ENCODE peak calls at places on chromosomes 7 and 10, in ten cellular contexts. C, G, I, M, P, V, K, W, R and Z are unnamed samples. For H3K27me3, the result is how much of the 10 kb centered on the place peaks cover.

GRCh38 chr7:148700693-148701092 is 2.0 kb downstream of the CUL1 start:
- DNase-seq in C (no peak), G (no peak), I (peak), M (peak), P (no peak), V (no peak), K (no peak), W (no peak), R (no peak), Z (peak)

GRCh38 chr10:97278491-97278989 is 13.9 kb downstream of the ARHGAP19 start:
- DNase-seq in C (peak), G (peak), I (peak), M (no peak), P (no peak), V (no peak), K (no peak), W (no peak), R (no peak), Z (peak)

GRCh38 chr10:85228726-85229125 is 900.3 kb downstream of the CCSER2 start:
- DNase-seq in C (no peak), G (no peak), I (no peak), M (no peak), P (no peak), V (no peak), K (no peak), W (no peak), R (no peak), Z (no peak)

GRCh38 chr7:25303380-25304321 is 75.4 kb upstream of the NPVF start:
- DNase-seq in C (no peak), G (no peak), I (peak), M (no peak), P (peak), V (no peak), K (no peak), W (no peak), R (no peak), Z (no peak)

GRCh38 chr7:23336799-23337283 is 37.7 kb downstream of the MALSU1 start:
- DNase-seq in C (no peak), G (no peak), I (no peak), M (no peak), P (no peak), V (no peak), K (no peak), W (no peak), R (no peak), Z (no peak)

GRCh38 chr7:17401806-17402627 is 103.6 kb downstream of the AHR start:
- DNase-seq in C (no peak), G (no peak), I (no peak), M (no peak), P (no peak), V (no peak), K (no peak), W (no peak), R (no peak), Z (no peak)

GRCh38 chr10:127024655-127025054 is 119.4 kb downstream of the DOCK1 start:
- DNase-seq in C (no peak), G (peak), I (peak), M (no peak), P (no peak), V (no peak), K (no peak), W (no peak), R (no peak), Z (no peak)

GRCh38 chr7:78634073-78634472 is 819.4 kb downstream of the MAGI2 start:
- DNase-seq in C (peak), G (no peak), I (no peak), M (no peak), P (no peak), V (no peak), K (no peak), W (no peak), R (no peak), Z (no peak)

GRCh38 chr7:47726047-47726726 is 144.3 kb upstream of the TNS3 start:
- DNase-seq in C (no peak), G (no peak), I (no peak), M (no peak), P (no peak), V (no peak), K (no peak), W (no peak), R (no peak), Z (no peak)

GRCh38 chr10:100567826-100568225 is 32.1 kb downstream of the HIF1AN start:
- DNase-seq in C (no peak), G (no peak), I (no peak), M (no peak), P (no peak), V (no peak), K (no peak), W (no peak), R (no peak), Z (no peak)

GRCh38 chr10:78222096-78222790 is 188.6 kb downstream of the RPS24 start:
- DNase-seq in C (no peak), G (no peak), I (no peak), M (no peak), P (no peak), V (peak), K (no peak), W (no peak), R (no peak), Z (no peak)

GRCh38 chr10:17125316-17125715 is 4.3 kb downstream of the CUBN start:
- DNase-seq in C (no peak), G (no peak), I (no peak), M (no peak), P (no peak), V (no peak), K (no peak), W (no peak), R (no peak), Z (no peak)

GRCh38 chr7:68963547-68963946 is 634.7 kb upstream of the AUTS2 start:
- DNase-seq in C (no peak), G (peak), I (no peak), M (no peak), P (no peak), V (no peak), K (no peak), W (no peak), R (no peak), Z (peak)

GRCh38 chr7:48253020-48253419 is 81.8 kb downstream of the ABCA13 start:
- DNase-seq in C (no peak), G (no peak), I (no peak), M (no peak), P (no peak), V (no peak), K (no peak), W (no peak), R (no peak), Z (no peak)

GRCh38 chr10:117132751-117133231 is 5.3 kb downstream of the VAX1 start:
- DNase-seq in C (no peak), G (no peak), I (no peak), M (no peak), P (no peak), V (no peak), K (no peak), W (no peak), R (no peak), Z (no peak)

GRCh38 chr7:40057292-40057691 is 77.1 kb downstream of the MPLKIP start:
- DNase-seq in C (peak), G (no peak), I (peak), M (peak), P (no peak), V (no peak), K (no peak), W (no peak), R (no peak), Z (no peak)

GRCh38 chr7:81280531-81280930 is 361.7 kb upstream of the SEMA3C start:
- DNase-seq in C (peak), G (no peak), I (no peak), M (no peak), P (no peak), V (peak), K (no peak), W (no peak), R (no peak), Z (no peak)

GRCh38 chr10:100660945-100661344 is 84.4 kb upstream of the PAX2 start:
- DNase-seq in C (peak), G (no peak), I (no peak), M (no peak), P (no peak), V (no peak), K (no peak), W (no peak), R (no peak), Z (no peak)

GRCh38 chr10:71245420-71246325 is 33.3 kb downstream of the UNC5B start:
- DNase-seq in C (no peak), G (no peak), I (no peak), M (no peak), P (no peak), V (no peak), K (no peak), W (no peak), R (no peak), Z (no peak)

GRCh38 chr10:71244638-71245419 is 32.5 kb downstream of the UNC5B start:
- DNase-seq in C (no peak), G (peak), I (peak), M (no peak), P (no peak), V (no peak), K (peak), W (no peak), R (peak), Z (no peak)

GRCh38 chr10:71241899-71242620 is 29.7 kb downstream of the UNC5B start:
- DNase-seq in C (no peak), G (no peak), I (no peak), M (no peak), P (no peak), V (no peak), K (no peak), W (no peak), R (peak), Z (no peak)

GRCh38 chr10:71242621-71243009 is 30.2 kb downstream of the UNC5B start:
- DNase-seq in C (no peak), G (no peak), I (no peak), M (no peak), P (no peak), V (no peak), K (no peak), W (no peak), R (peak), Z (no peak)

DNA sequence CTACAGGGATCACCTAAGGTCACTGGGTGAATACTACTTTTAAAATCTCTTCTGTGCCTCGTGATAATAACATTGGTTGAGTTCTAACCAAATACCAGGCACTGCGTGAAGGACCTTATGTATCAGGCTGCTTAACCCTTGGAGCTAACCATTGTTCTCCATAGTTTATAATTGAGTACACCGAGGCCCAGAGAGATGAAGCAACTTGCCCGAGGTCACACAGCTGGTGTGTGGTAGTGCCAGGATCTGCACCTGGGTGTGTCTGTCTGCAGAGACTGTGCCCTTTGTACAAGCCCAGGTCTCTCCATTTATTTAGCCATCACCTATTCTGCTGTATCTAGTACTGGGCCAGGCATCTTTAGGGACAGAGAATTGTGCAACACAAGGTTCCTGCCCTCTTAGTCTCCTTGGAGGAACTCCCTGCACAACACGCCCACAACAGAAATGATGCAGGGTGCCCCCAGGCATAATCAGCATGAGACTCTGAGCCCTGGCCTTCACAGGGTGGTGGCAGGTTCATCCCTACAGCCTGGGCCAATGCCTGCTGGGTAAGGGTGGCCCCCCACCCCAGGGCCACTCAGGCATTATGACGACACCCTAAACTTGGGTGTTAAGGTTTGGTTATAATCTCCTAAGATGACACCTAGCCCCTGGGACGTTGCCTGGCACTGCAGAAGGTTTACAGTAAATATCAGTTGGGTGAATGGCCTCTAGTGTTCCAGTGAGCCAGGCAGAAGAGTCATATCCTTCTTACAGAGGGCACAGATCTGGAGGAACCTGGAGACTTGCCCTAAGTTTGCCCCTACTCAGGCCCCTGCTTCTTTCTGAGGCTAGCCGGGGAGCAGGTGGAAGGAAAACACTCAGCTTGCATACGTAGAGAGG is 31.6 kb downstream of the UNC5B start:
- DNase-seq in C (peak), G (no peak), I (peak), M (peak), P (no peak), V (no peak), K (no peak), W (no peak), R (no peak), Z (peak)
- H3K4me3 ChIP-seq in C (no peak), G (no peak), I (no peak), M (no peak), P (no peak), V (no peak), K (peak), W (no peak), R (no peak), Z (no peak)

GRCh38 chr10:66501356-66501755 is 424.5 kb upstream of the LRRTM3 start:
- DNase-seq in C (no peak), G (no peak), I (no peak), M (no peak), P (no peak), V (no peak), K (no peak), W (no peak), R (no peak), Z (no peak)

GRCh38 chr10:66505003-66505707 is 420.7 kb upstream of the LRRTM3 start:
- DNase-seq in C (peak), G (no peak), I (peak), M (no peak), P (no peak), V (no peak), K (no peak), W (no peak), R (no peak), Z (no peak)
- H3K27me3 ChIP-seq in C (under half), G (under half), I (under half), M (under half), P (under half), V (under half), K (under half), W (under half), R (under half), Z (under half)

DNA sequence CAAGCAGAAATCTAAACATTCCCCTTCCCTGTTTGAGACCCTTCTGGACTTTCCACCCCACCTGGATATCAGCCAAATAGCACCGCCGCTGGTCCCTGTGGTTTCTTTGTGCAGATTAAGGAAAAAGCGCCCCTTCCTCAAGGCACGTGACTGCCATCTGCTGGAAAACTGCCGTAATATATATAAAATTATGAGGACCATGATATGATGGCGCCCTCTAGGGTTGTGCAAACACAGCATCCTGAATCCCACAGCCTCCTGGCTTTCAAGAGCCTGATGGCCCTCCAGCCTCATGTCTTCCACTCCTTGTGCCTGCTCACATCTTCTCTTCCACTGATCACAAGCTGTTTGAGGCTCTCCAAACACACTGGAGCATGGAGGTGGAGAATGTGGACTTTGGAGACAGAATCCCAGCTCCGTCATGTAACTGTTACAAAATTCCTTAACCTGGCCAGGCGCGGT is 121.3 kb downstream of the MYL10 start:
- DNase-seq in C (peak), G (no peak), I (peak), M (peak), P (peak), V (no peak), K (no peak), W (no peak), R (no peak), Z (peak)
- H3K4me3 ChIP-seq in C (no peak), G (no peak), I (no peak), M (no peak), P (no peak), V (no peak), K (no peak), W (no peak), R (no peak), Z (no peak)

GRCh38 chr7:1318661-1319060 is 86.0 kb downstream of the UNCX start:
- DNase-seq in C (no peak), G (no peak), I (no peak), M (no peak), P (no peak), V (peak), K (no peak), W (no peak), R (no peak), Z (no peak)
- H3K27me3 ChIP-seq in C (under half), G (under half), I (under half), M (under half), P (under half), V (half or more), K (under half), W (under half), R (half or more), Z (half or more)

DNA sequence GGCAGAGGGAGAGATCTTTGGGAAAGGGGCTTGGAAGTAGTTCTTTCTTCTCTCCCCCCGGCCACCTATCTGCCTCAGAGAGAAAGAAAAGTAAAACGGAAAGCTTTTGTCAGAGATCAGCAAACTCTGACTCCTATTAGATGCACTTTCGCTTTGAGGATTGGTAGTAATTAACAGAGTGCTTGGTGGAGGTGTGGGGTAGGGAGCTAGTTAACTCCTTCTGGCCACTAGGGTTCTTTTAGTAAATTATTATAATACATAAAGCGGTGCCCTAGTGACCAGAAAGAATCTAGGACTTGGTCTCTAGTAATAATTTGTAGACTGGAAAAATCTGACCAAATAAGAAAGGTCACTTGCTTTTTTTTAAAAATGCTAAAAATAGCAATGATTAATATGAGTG is 54.6 kb downstream of the CPVL start:
- DNase-seq in C (peak), G (no peak), I (peak), M (no peak), P (no peak), V (no peak), K (no peak), W (no peak), R (no peak), Z (no peak)
- H3K4me3 ChIP-seq in C (peak), G (peak), I (peak), M (peak), P (no peak), V (no peak), K (peak), W (no peak), R (peak), Z (no peak)

GRCh38 chr10:61901829-61902447 is 439 bp downstream of the ARID5B start:
- DNase-seq in C (peak), G (no peak), I (no peak), M (no peak), P (no peak), V (no peak), K (no peak), W (no peak), R (no peak), Z (peak)

GRCh38 chr10:61902448-61903183 is 1.1 kb downstream of the ARID5B start:
- DNase-seq in C (peak), G (no peak), I (peak), M (peak), P (no peak), V (no peak), K (peak), W (peak), R (no peak), Z (peak)

GRCh38 chr10:61899663-61899996 is 1.9 kb upstream of the ARID5B start:
- DNase-seq in C (no peak), G (no peak), I (no peak), M (no peak), P (no peak), V (no peak), K (no peak), W (no peak), R (no peak), Z (no peak)

GRCh38 chr10:61899997-61900828 is 1.3 kb upstream of the ARID5B start:
- DNase-seq in C (peak), G (no peak), I (peak), M (peak), P (no peak), V (peak), K (peak), W (peak), R (peak), Z (peak)

GRCh38 chr10:61900829-61901783 is at the start of gene ARID5B:
- DNase-seq in C (peak), G (no peak), I (peak), M (peak), P (no peak), V (no peak), K (peak), W (peak), R (no peak), Z (peak)
- H3K27me3 ChIP-seq in C (under half), G (under half), I (under half), M (under half), P (under half), V (under half), K (under half), W (under half), R (under half), Z (under half)

DNA sequence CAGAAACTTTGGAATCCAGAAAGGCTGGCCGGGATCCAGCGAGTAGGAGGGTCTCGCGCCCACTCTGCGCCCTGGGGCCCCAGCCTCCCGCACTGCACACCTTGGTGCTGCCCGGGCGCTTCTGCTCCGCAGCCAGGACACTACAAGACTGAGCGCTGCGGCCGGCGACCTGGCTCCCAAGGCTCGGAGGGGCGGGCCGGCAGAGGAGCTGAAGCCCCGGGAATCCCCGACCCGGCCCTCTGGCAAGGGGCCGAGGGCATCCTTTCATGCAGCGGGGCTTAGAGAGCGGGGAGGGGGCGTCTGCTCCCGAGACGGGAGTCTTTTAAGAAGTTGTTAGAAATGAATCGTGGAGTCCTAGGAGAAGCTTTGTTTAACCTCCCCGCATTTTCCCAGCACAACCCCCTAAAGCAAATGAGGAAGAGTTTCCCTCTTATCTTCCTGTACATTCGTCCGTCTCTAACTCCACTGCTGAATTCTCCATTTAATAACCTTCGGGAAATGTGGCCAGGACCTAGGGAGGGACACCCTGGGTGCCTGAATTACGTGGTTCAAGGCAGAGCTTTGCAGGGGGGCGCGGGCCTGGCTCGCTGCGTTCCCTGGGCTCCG is 1.1 kb downstream of the VWC2 start:
- DNase-seq in C (no peak), G (no peak), I (no peak), M (peak), P (no peak), V (peak), K (no peak), W (no peak), R (peak), Z (no peak)
- H3K4me3 ChIP-seq in C (no peak), G (no peak), I (no peak), M (peak), P (peak), V (peak), K (peak), W (no peak), R (peak), Z (no peak)

DNA sequence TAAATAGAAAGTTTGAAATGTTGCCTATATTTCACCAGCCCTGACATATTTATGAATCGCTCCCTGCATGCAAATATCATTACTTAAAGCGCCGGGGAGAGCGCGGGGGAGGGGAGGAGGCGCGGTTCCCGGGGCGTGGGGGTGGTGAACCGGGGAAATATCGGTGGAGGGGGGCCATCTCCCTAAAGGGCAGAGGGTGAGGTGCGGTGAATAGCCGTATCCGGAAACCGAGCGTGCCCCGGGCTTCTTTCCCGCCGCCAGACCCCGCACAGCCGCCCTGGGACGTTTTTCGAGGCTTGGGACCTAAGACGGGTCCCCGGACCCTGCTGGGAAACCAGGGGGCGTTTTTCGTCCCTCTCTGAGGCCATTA is 6.9 kb upstream of the ZNF503 start:
- DNase-seq in C (no peak), G (no peak), I (no peak), M (peak), P (no peak), V (no peak), K (no peak), W (no peak), R (peak), Z (no peak)
- H3K27me3 ChIP-seq in C (under half), G (under half), I (under half), M (under half), P (half or more), V (half or more), K (under half), W (under half), R (under half), Z (under half)

GRCh38 chr7:114152314-114152938 is 233.6 kb upstream of the PPP1R3A start:
- DNase-seq in C (no peak), G (no peak), I (no peak), M (no peak), P (no peak), V (no peak), K (no peak), W (no peak), R (no peak), Z (no peak)
- H3K4me3 ChIP-seq in C (no peak), G (no peak), I (no peak), M (no peak), P (no peak), V (no peak), K (no peak), W (no peak), R (no peak), Z (no peak)